ENCODE peak calls at places on chromosomes 6 and 20, in four cellular contexts. W is HuH-7.5, X is ovary, N is dorsolateral prefrontal cortex. H is an unnamed sample.

GRCh38 chr20:25009218-25010145 is 16.9 kb upstream of the APMAP start:
- DNase-seq in W (no peak), X (no peak), N (no peak), H (no peak)

GRCh38 chr20:16676895-16677294 is 52.9 kb upstream of the SNRPB2 start:
- DNase-seq in W (no peak), X (no peak), N (no peak), H (no peak)

GRCh38 chr6:158255974-158256601 is 56.2 kb upstream of the TULP4 start:
- DNase-seq in W (no peak), X (no peak), N (no peak), H (no peak)

GRCh38 chr6:107822154-107823046 is 1.7 kb downstream of the SCML4 start:
- DNase-seq in W (no peak), X (no peak), N (no peak), H (no peak)

GRCh38 chr6:98957440-98957839 is 9.7 kb upstream of the FBXL4 start:
- DNase-seq in W (no peak), X (no peak), N (no peak), H (no peak)

GRCh38 chr6:26105109-26105730 is 18.0 kb downstream of the HFE start:
- DNase-seq in W (no peak), X (no peak), N (no peak), H (no peak)

GRCh38 chr6:150573041-150573681 is 26.5 kb upstream of the PLEKHG1 start:
- DNase-seq in W (peak), X (no peak), N (no peak), H (no peak)

GRCh38 chr6:137473651-137474050 is 20.5 kb downstream of the OLIG3 start:
- DNase-seq in W (no peak), X (no peak), N (no peak), H (no peak)

GRCh38 chr6:131068165-131068564 is 5.1 kb upstream of the EPB41L2 start:
- DNase-seq in W (no peak), X (no peak), N (no peak), H (no peak)

GRCh38 chr6:138088307-138088744 is 18.9 kb downstream of the PERP start:
- DNase-seq in W (no peak), X (no peak), N (no peak), H (peak)

GRCh38 chr20:36086767-36087166 is 67.8 kb upstream of the EPB41L1 start:
- DNase-seq in W (no peak), X (no peak), N (no peak), H (peak)

GRCh38 chr6:28225056-28225834 is at the start of gene ZSCAN9:
- DNase-seq in W (peak), X (peak), N (peak), H (peak)